ENCODE peak calls at places on chromosomes 11 and 22, in four cellular contexts. R, Q, N and E are unnamed samples.

GRCh38 chr22:21444701-21445436 is 22.3 kb upstream of the TMEM191C start:
- DNase-seq in R (no peak), N (no peak), Q (no peak), E (no peak)

GRCh38 chr22:45285431-45286058 is 796 bp downstream of the UPK3A start:
- DNase-seq in N (no peak), R (no peak), Q (no peak), E (no peak)

GRCh38 chr11:77654770-77655434 is 17.3 kb upstream of the CLNS1A start:
- DNase-seq in R (no peak), N (no peak), Q (no peak), E (no peak)

GRCh38 chr11:37533087-37533486 is 935.1 kb upstream of the RAG2 start:
- DNase-seq in Q (no peak), N (no peak), R (no peak), E (no peak)

GRCh38 chr11:2306971-2307732 is 5.3 kb downstream of the TSPAN32 start:
- DNase-seq in Q (no peak), N (no peak), R (no peak), E (no peak)

GRCh38 chr11:127844843-127845242 is 742.5 kb downstream of the ETS1 start:
- DNase-seq in N (no peak), Q (no peak), R (no peak), E (no peak)

GRCh38 chr22:29716814-29717213 is 3.0 kb upstream of the CABP7 start:
- DNase-seq in R (no peak), Q (peak; percentile 43), N (peak; percentile 41), E (no peak)

GRCh38 chr11:121596195-121597145 is 143.7 kb upstream of the SORL1-AS1 start:
- DNase-seq in N (no peak), R (no peak), Q (no peak), E (no peak)

GRCh38 chr11:103649401-103649895 is 387.0 kb upstream of the DDI1 start:
- DNase-seq in Q (no peak), N (no peak), R (no peak), E (no peak)

GRCh38 chr11:77101043-77101537 is 1.6 kb upstream of the OMP start:
- DNase-seq in Q (no peak), R (no peak), N (no peak), E (no peak)

GRCh38 chr22:36237462-36238347 is 1.6 kb downstream of the APOL2 start:
- DNase-seq in N (no peak), Q (no peak), R (no peak), E (no peak)

GRCh38 chr11:75365711-75366181 is 14.3 kb upstream of the ARRB1 start:
- DNase-seq in N (no peak), Q (no peak), R (no peak), E (no peak)

GRCh38 chr11:94423467-94423866 is 22.2 kb upstream of the GPR83 start:
- DNase-seq in N (no peak), R (no peak), Q (no peak), E (no peak)

GRCh38 chr22:23547818-23548500 is 32.1 kb downstream of the IGLL1 start:
- DNase-seq in N (no peak), Q (no peak), R (no peak), E (no peak)

GRCh38 chr22:43004362-43005035 is 10.4 kb downstream of the PACSIN2 start:
- DNase-seq in Q (no peak), R (no peak), N (peak; percentile 67), E (no peak)

GRCh38 chr22:49398646-49399045 is 429.0 kb downstream of the BRD1 start:
- DNase-seq in R (no peak), N (no peak), Q (no peak), E (no peak)

GRCh38 chr22:49400136-49400865 is 427.4 kb downstream of the BRD1 start:
- DNase-seq in Q (no peak), N (no peak), R (no peak), E (no peak)

GRCh38 chr22:49403102-49403501 is 424.6 kb downstream of the BRD1 start:
- DNase-seq in R (no peak), Q (no peak), N (no peak), E (no peak)

GRCh38 chr22:49402169-49402568 is 425.5 kb downstream of the BRD1 start:
- DNase-seq in N (peak; percentile 4), R (no peak), Q (no peak), E (no peak)

GRCh38 chr22:49400866-49401598 is 426.6 kb downstream of the BRD1 start:
- DNase-seq in Q (no peak), R (no peak), N (peak; percentile 7), E (no peak)
- H3K9me3 ChIP-seq in Q (no peaks in the 10 kb centered on the region), R (no peaks in the 10 kb centered on the region), N (no peaks in the 10 kb centered on the region), E (no peaks in the 10 kb centered on the region)

DNA sequence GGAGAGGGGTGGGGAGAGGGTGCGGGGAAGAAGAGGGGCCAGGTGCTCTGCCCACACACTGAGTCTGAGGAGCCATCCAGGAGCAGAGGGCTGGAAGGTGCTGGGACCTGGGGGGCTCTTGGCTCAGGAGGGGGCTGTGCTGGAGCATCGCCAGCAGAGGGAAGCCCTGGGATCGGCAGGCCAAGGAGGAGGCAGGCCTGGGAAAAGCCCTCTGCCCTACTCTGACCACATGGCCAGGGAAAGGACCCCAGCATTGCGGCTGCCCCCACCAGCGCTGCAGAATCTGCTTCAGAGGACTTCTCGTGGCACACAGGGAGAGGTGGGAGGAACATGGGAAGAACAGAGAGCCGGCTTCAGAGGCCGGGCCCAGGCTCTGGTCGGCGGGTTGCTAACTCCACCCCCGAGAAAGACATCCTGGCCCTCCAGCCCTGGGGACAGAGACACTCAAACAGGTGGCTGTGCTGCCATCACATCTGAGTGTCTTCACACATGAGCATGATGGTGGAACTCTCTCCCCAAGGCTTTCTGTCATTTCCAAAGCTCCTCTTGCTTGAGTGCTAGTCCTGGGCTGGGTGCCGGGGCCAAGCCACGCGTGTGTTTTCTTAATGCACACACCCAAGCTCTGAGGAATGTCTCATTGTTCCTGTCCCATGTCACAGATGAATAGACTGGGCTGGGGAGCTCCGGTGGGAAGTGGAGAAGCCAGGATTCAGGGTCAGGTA is 1378.0 kb downstream of the BRD1 start:
- DNase-seq in Q (no peak), N (no peak), R (no peak), E (no peak)
- H3K9me3 ChIP-seq in Q (no peaks in the 10 kb centered on the region), N (no peaks in the 10 kb centered on the region), R (no peaks in the 10 kb centered on the region), E (no peaks in the 10 kb centered on the region)

DNA sequence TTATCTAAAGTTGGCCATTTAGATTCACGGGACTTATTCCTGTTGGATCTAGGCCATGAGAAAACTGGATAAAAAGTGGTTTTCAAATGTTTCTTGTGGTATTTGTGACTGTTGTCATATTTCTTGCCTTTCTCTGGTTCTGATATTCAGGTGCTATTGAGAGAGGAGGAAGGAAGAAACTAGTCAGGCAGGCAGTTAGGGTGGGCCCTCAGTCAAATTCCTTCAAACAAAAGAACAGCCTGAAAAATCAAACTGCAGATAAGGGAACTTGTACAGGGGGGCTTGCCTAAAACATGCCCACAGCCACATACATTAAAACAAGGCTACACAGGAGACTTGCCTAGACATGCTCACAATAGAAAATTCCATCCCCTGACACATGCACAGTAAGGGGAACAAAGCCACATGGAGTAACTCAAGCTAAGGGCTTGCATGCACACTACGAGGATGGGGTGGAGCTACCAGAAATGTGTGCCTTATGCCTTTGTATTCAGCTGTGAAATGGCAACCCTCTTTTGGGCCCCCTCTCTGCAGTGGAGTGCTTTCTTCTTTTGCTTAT is 18.2 kb downstream of the NCR3LG1 start:
- DNase-seq in R (no peak), Q (no peak), N (no peak), E (no peak)
- H3K9me3 ChIP-seq in R (peaks cover 4% of the 10 kb centered on the region), Q (peaks cover 64% of the 10 kb centered on the region), N (peaks cover 7% of the 10 kb centered on the region), E (peaks cover 21% of the 10 kb centered on the region)

DNA sequence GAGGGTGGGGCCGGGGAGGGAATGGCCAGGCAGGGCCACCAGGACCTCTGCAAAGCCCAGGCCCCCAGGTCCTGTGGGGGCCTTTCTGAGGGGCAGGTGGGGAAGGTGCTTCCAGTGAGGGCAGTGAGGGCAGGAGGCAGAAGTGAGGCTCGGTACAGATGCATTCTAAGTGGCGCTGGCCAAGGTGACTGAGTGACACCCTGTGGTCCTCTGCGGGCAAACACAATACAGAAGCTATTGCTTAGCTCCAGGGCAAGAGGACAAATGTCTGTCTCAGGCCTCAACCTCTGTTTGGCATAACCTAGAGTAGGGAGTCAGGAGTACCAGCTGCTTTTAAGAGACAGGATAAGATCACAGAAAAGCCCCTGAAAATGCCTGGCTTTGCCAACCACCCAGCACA is 31.3 kb downstream of the B3GAT1 start:
- DNase-seq in N (no peak), Q (no peak), R (no peak), E (no peak)
- H3K9me3 ChIP-seq in N (no peaks in the 10 kb centered on the region), Q (no peaks in the 10 kb centered on the region), R (no peaks in the 10 kb centered on the region), E (no peaks in the 10 kb centered on the region)

GRCh38 chr22:47369431-47370015 is 607.1 kb downstream of the TBC1D22A start:
- DNase-seq in Q (no peak), N (peak; percentile 9), R (no peak), E (no peak)

GRCh38 chr22:47369020-47369419 is 606.6 kb downstream of the TBC1D22A start:
- DNase-seq in R (no peak), N (peak; percentile 7), Q (no peak), E (no peak)

GRCh38 chr22:47367107-47367690 is 604.7 kb downstream of the TBC1D22A start:
- DNase-seq in N (peak; percentile 10), R (no peak), Q (no peak), E (no peak)

GRCh38 chr22:47367993-47368945 is 605.8 kb downstream of the TBC1D22A start:
- DNase-seq in R (no peak), N (peak; percentile 6), Q (no peak), E (no peak)

DNA sequence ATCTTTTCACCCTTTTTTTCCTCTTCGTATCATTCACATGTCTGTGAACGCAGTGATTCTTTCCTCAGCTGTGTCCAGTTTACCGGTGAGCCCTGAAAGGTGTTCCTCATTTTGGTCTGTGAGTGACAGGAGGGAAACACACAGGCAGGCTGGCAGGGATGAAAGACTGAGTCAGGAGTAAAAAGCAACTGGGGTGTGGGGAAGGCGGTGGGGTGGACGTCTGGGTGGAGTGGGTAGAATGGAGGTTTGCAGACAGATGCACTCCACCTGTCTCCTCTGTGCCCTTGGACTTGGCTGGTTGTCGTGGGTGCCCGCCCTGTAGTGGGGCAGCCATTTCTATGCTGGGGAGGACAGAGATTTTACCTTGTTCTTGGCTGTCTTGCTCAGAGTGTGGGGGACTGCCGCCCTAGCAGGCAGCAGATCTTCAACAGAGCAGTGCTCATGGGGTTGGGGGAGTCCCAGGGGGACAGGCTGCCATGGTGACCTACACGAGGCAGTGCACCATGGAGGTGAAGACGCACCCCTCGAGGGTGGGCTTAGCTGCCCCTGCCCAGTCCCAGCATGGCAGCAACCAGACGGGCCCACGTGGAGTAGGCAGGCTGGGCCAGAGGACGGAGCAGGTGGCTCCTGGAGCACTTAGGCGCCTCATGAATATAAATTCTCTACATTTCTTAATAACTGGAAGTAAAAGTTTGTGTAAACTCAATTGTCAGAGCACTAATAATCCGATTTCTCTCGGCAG is 603.7 kb downstream of the TBC1D22A start:
- DNase-seq in N (peak; percentile 10), R (no peak), Q (no peak), E (no peak)
- H3K9me3 ChIP-seq in N (no peaks in the 10 kb centered on the region), R (no peaks in the 10 kb centered on the region), Q (peaks cover 38% of the 10 kb centered on the region), E (no peaks in the 10 kb centered on the region)

GRCh38 chr11:6614446-6614845 is 2.4 kb upstream of the TAF10 start:
- DNase-seq in N (no peak), R (no peak), Q (no peak), E (no peak)
- H3K9me3 ChIP-seq in N (no peaks in the 10 kb centered on the region), R (no peaks in the 10 kb centered on the region), Q (no peaks in the 10 kb centered on the region), E (no peaks in the 10 kb centered on the region)